ENCODE peak calls at places on chromosome 17, in nine cellular contexts. B is Panc1; P is T-helper 9 cell; J is activated T-helper 1 cell treated with Interleukin-2 at 50 U/mL for 16 hours; Q is activated CD4-positive, alpha-beta T cell treated with anti-CD3 and anti-CD28 coated beads, Interleukin-2, amount 50 U/mL, for 1 hour; C is HTR-8/SVneo; G is GM12892; R is activated T-cell treated with anti-CD3 and anti-CD28 coated beads for 24 hours; U is choroid plexus epithelial cell. I is an unnamed sample.

GRCh38 chr17:58403312-58403711 is 14.0 kb downstream of the RNF43 start:
- DNase-seq in G (no peak), Q (no peak), U (no peak), R (no peak), B (no peak), P (no peak), C (no peak), J (no peak), I (no peak)

GRCh38 chr17:80592243-80592642 is 47.6 kb downstream of the RPTOR start:
- DNase-seq in R (no peak), C (no peak), Q (no peak), U (no peak), J (no peak), B (no peak), G (no peak), P (no peak), I (no peak)

GRCh38 chr17:67248291-67248690 is 3.3 kb upstream of the HELZ start:
- DNase-seq in P (no peak), U (no peak), C (no peak), G (no peak), B (no peak), R (no peak), J (no peak), Q (no peak), I (no peak)

GRCh38 chr17:11514565-11514964 is 83.7 kb upstream of the DNAH9 start:
- DNase-seq in R (no peak), C (no peak), P (no peak), G (no peak), U (no peak), B (no peak), Q (no peak), J (no peak), I (no peak)

GRCh38 chr17:50354776-50355175 is 8.8 kb downstream of the XYLT2 start:
- DNase-seq in U (no peak), Q (no peak), G (no peak), R (no peak), B (no peak), P (no peak), J (no peak), C (no peak), I (no peak)

GRCh38 chr17:8965394-8966168 is at the start of gene PIK3R5:
- DNase-seq in R (peak), Q (peak), J (peak), U (no peak), G (peak), B (no peak), P (peak), C (no peak), I (peak)

GRCh38 chr17:42679001-42679491 is 2.3 kb upstream of the PLEKHH3 start:
- DNase-seq in C (peak), G (no peak), R (no peak), P (no peak), U (peak), J (no peak), Q (peak), B (no peak), I (no peak)

GRCh38 chr17:77462553-77463497 is 322.1 kb downstream of the SEC14L1 start:
- DNase-seq in B (no peak), J (no peak), R (no peak), C (no peak), P (no peak), Q (no peak), U (no peak), G (no peak), I (no peak)

GRCh38 chr17:7885357-7886226 is 3.0 kb upstream of the CHD3 start:
- DNase-seq in Q (peak), J (peak), C (peak), U (peak), P (peak), G (peak), B (no peak), R (peak), I (peak)

GRCh38 chr17:64183815-64184397 is 54.0 kb upstream of the ERN1 start:
- DNase-seq in B (no peak), U (peak), Q (no peak), R (peak), C (no peak), P (no peak), J (no peak), G (no peak), I (no peak)

GRCh38 chr17:78034429-78035091 is 76.1 kb downstream of the TNRC6C start:
- DNase-seq in Q (no peak), J (no peak), B (no peak), C (no peak), P (no peak), R (no peak), U (no peak), G (no peak), I (no peak)

GRCh38 chr17:41689497-41690299 is 1.0 kb downstream of the EIF1 start:
- DNase-seq in G (no peak), U (peak), C (no peak), J (no peak), B (no peak), P (no peak), R (peak), Q (peak), I (no peak)

GRCh38 chr17:43363926-43364285 is 34.9 kb upstream of the ARL4D start:
- DNase-seq in U (no peak), P (no peak), C (no peak), G (no peak), R (no peak), J (no peak), Q (no peak), B (no peak), I (no peak)

GRCh38 chr17:80353718-80354275 is 61.2 kb upstream of the ENDOV start:
- DNase-seq in C (no peak), B (no peak), G (no peak), P (no peak), U (no peak), J (no peak), R (no peak), Q (no peak), I (no peak)

GRCh38 chr17:956905-957304 is 22.7 kb downstream of the NXN start:
- DNase-seq in J (no peak), G (no peak), B (no peak), P (no peak), C (peak), R (no peak), Q (no peak), U (peak), I (no peak)

GRCh38 chr17:29379084-29379811 is 10.9 kb upstream of the TAOK1 start:
- DNase-seq in J (no peak), G (no peak), C (no peak), U (peak), Q (no peak), R (no peak), P (no peak), B (no peak), I (no peak)

GRCh38 chr17:77679589-77679988 is 278.9 kb upstream of the TNRC6C start:
- DNase-seq in J (no peak), Q (no peak), U (no peak), R (no peak), P (no peak), C (no peak), B (no peak), G (no peak), I (no peak)

GRCh38 chr17:1180958-1181768 is 1.4 kb upstream of the ABR start:
- DNase-seq in R (no peak), B (no peak), J (no peak), G (peak), C (no peak), Q (no peak), U (no peak), P (no peak), I (no peak)

GRCh38 chr17:79615926-79616325 is 5.1 kb upstream of the RBFOX3 start:
- DNase-seq in U (no peak), P (no peak), B (no peak), J (no peak), Q (no peak), C (no peak), R (no peak), G (no peak), I (no peak)

GRCh38 chr17:68334393-68334792 is 43.1 kb downstream of the ARSG start:
- DNase-seq in R (no peak), C (no peak), P (no peak), J (no peak), U (peak), G (no peak), B (no peak), Q (no peak), I (no peak)

GRCh38 chr17:412211-413015 is 59.8 kb upstream of the RPH3AL start:
- DNase-seq in G (no peak), B (peak), P (peak), U (peak), J (no peak), C (peak), R (no peak), Q (peak), I (peak)

GRCh38 chr17:29682987-29683386 is 60.3 kb upstream of the CORO6 start:
- DNase-seq in Q (no peak), G (no peak), R (no peak), C (no peak), U (no peak), P (no peak), J (no peak), B (no peak), I (no peak)

GRCh38 chr17:29753845-29754439 is 131.2 kb upstream of the CORO6 start:
- DNase-seq in J (no peak), G (no peak), P (no peak), U (no peak), R (no peak), Q (no peak), C (no peak), B (no peak), I (no peak)

GRCh38 chr17:45123930-45124796 is 8.2 kb downstream of the PLCD3 start:
- DNase-seq in U (peak), B (no peak), J (peak), R (no peak), G (no peak), C (peak), P (no peak), Q (no peak), I (no peak)

GRCh38 chr17:19456016-19456927 is 45.2 kb downstream of the RNF112 start:
- DNase-seq in R (no peak), C (no peak), P (no peak), Q (no peak), G (no peak), B (no peak), U (no peak), J (no peak), I (no peak)

I was measured in HEK293T.